ENCODE peak calls at places on chromosomes 5 and 9, in four cellular contexts. V, I, B and Z are unnamed samples.

GRCh38 chr5:138944527-138945322 is 69.6 kb upstream of the LRRTM2 start:
- DNase-seq in B (no peak), I (no peak), V (no peak), Z (no peak)

GRCh38 chr5:131530706-131531331 is 104.2 kb downstream of the RAPGEF6 start:
- DNase-seq in I (no peak), B (no peak), V (no peak), Z (no peak)

GRCh38 chr9:136858452-136858843 is 6.3 kb downstream of the MAMDC4 start:
- DNase-seq in B (no peak), V (no peak), I (no peak), Z (no peak)

GRCh38 chr5:177040814-177041410 is 18.4 kb downstream of the ZNF346 start:
- DNase-seq in B (peak), I (peak), V (no peak), Z (no peak)

GRCh38 chr5:171493646-171494393 is 74.4 kb downstream of the FGF18 start:
- DNase-seq in I (no peak), B (no peak), V (no peak), Z (no peak)

GRCh38 chr5:60960591-60960990 is 15.6 kb downstream of the NDUFAF2 start:
- DNase-seq in B (no peak), I (no peak), V (no peak), Z (no peak)

GRCh38 chr5:170426149-170426767 is 37.1 kb upstream of the KCNMB1 start:
- DNase-seq in B (no peak), V (no peak), I (no peak), Z (peak)

GRCh38 chr5:38273626-38274025 is 15.3 kb downstream of the EGFLAM start:
- DNase-seq in I (no peak), B (no peak), V (no peak), Z (no peak)

GRCh38 chr5:124751031-124751430 is 4.6 kb upstream of the ZNF608 start:
- DNase-seq in I (no peak), V (no peak), B (no peak), Z (no peak)

GRCh38 chr9:123763910-123764588 is 165.9 kb downstream of the DENND1A start:
- DNase-seq in V (no peak), B (no peak), I (no peak), Z (no peak)

GRCh38 chr5:16428359-16428758 is 37.2 kb downstream of the ZNF622 start:
- DNase-seq in B (no peak), I (no peak), V (no peak), Z (no peak)

GRCh38 chr5:180340856-180341255 is 12.3 kb downstream of the GFPT2 start:
- DNase-seq in V (no peak), I (no peak), B (no peak), Z (no peak)

GRCh38 chr9:126885089-126885753 is 24.8 kb downstream of the ZBTB34 start:
- DNase-seq in V (no peak), B (no peak), I (no peak), Z (no peak)

GRCh38 chr5:446864-447263 is 3.9 kb downstream of the EXOC3 start:
- DNase-seq in B (no peak), V (no peak), I (no peak), Z (peak)

GRCh38 chr5:3584724-3585531 is 10.7 kb upstream of the IRX1 start:
- DNase-seq in I (no peak), B (no peak), V (no peak), Z (no peak)

GRCh38 chr5:137995077-137995746 is 37.7 kb downstream of the FAM13B start:
- DNase-seq in I (no peak), V (no peak), B (no peak), Z (no peak)